ENCODE peak calls at places on chromosomes 16 and 17, in ten cellular contexts. K, M, V, W, A, I, P, S, X and L are unnamed samples.

GRCh38 chr17:58606934-58607333 is 84.9 kb downstream of the TEX14 start:
- DNase-seq in P (no peak), V (no peak), W (no peak), A (no peak), X (no peak), I (no peak), K (no peak), S (no peak), M (no peak), L (no peak)

GRCh38 chr16:85668676-85669424 is 19.9 kb downstream of the GINS2 start:
- DNase-seq in K (no peak), P (no peak), W (no peak), S (no peak), M (no peak), X (no peak), I (no peak), A (no peak), V (no peak), L (no peak)

GRCh38 chr16:48321307-48322036 is 63.7 kb downstream of the SIAH1 start:
- DNase-seq in A (no peak), S (peak; percentile 73), P (no peak), I (peak; percentile 81), M (no peak), V (no peak), X (no peak), W (peak; percentile 81), K (no peak), L (no peak)

GRCh38 chr17:58277726-58278595 is 2.8 kb downstream of the MPO start:
- DNase-seq in X (no peak), S (no peak), M (no peak), W (no peak), P (no peak), V (no peak), K (no peak), I (no peak), A (no peak), L (no peak)

GRCh38 chr16:66551362-66551761 is 1.0 kb upstream of the CKLF start:
- DNase-seq in M (peak; percentile 78), X (peak; percentile 37), V (peak; percentile 36), P (peak; percentile 37), A (peak; percentile 37), W (peak; percentile 70), S (no peak), I (peak; percentile 41), K (peak; percentile 82), L (peak; percentile 88)

GRCh38 chr16:55912022-55912421 is 36.8 kb upstream of the CES5A start:
- DNase-seq in S (no peak), K (no peak), W (no peak), M (no peak), P (no peak), A (no peak), I (no peak), X (no peak), V (no peak), L (no peak)

GRCh38 chr16:83940157-83940556 is 12.9 kb upstream of the OSGIN1 start:
- DNase-seq in I (no peak), K (no peak), M (no peak), W (no peak), X (no peak), V (no peak), A (no peak), S (no peak), P (no peak), L (no peak)

GRCh38 chr17:57211543-57211942 is 44.8 kb upstream of the MSI2 start:
- DNase-seq in P (no peak), X (peak; percentile 90), I (peak; percentile 39), A (no peak), S (peak; percentile 57), W (peak; percentile 62), V (no peak), M (peak; percentile 21), K (no peak), L (no peak)

GRCh38 chr17:18176152-18176551 is 7.5 kb upstream of the ALKBH5 start:
- DNase-seq in M (no peak), A (no peak), X (no peak), P (no peak), W (no peak), V (no peak), K (peak; percentile 69), I (no peak), S (no peak), L (peak; percentile 61)

GRCh38 chr17:13750783-13751484 is 149.2 kb upstream of the HS3ST3A1 start:
- DNase-seq in V (no peak), W (no peak), S (peak; percentile 27), K (no peak), A (peak; percentile 38), I (peak; percentile 71), X (peak; percentile 78), M (no peak), P (no peak), L (no peak)

GRCh38 chr16:30122621-30123160 is 329 bp downstream of the MAPK3 start:
- DNase-seq in K (peak; percentile 16), V (no peak), X (no peak), I (peak; percentile 18), A (peak; percentile 65), M (no peak), S (no peak), P (peak; percentile 77), W (peak; percentile 40), L (peak; percentile 74)

GRCh38 chr17:4232168-4232813 is 31.5 kb downstream of the ANKFY1 start:
- DNase-seq in W (peak; percentile 84), M (no peak), S (peak; percentile 75), A (no peak), V (no peak), X (no peak), P (no peak), K (no peak), I (peak; percentile 70), L (no peak)

GRCh38 chr17:36048061-36048460 is 16.0 kb upstream of the CCL18 start:
- DNase-seq in W (no peak), A (no peak), P (no peak), X (no peak), V (no peak), I (no peak), K (no peak), M (no peak), S (no peak), L (no peak)
- H3K9me3 ChIP-seq in W (no peaks in the 10 kb centered on the region), A (no peaks in the 10 kb centered on the region), P (no peaks in the 10 kb centered on the region), X (no peaks in the 10 kb centered on the region), V (no peaks in the 10 kb centered on the region), I (peaks cover 5% of the 10 kb centered on the region), K (no peaks in the 10 kb centered on the region), M (peaks cover 15% of the 10 kb centered on the region), S (no peaks in the 10 kb centered on the region), L (peaks cover 14% of the 10 kb centered on the region)

DNA sequence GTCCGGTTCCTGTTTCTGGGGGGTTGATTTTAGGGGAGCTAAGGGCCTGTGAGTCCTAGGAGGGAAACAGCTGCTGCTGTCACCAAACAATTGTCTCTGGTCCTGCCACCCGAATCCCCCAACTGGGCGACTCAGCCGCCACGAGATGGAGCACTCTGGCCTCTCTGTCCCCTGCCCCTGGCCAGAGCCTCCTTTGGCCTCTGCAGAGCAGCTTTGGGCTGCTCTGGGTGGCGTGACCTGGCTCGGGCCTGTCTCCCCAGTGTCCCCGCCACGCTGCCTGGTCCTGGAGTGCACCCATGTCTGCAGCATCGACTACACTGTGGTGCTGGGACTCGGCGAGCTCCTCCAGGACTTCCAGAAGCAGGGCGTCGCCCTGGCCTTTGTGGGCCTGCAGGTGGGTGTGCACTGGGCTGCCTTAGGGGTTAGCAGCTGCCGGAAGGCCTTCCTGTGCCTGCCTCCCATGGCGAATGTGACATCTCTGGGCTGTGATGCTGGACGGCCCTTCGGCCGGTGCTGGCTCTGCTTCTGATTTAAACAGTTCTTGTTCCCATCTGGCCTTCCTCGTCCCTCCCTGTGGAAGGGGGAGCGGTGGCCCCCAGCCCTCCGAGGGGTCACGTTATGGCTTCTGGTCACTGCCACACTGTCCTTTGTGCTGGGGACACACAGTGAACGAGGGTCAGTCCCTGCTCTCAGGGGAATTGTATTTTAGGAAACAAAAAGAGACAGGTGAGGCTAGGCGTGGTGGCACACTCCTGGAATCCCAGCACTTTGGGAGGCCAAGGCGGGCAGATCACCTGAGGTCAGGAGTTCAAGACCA is 11.6 kb upstream of the RNF213 start:
- DNase-seq in I (no peak), A (no peak), M (no peak), K (no peak), X (no peak), P (no peak), S (no peak), V (no peak), W (no peak), L (no peak)
- H3K36me3 ChIP-seq in I (peaks cover 67% of the 10 kb centered on the region), A (no peaks in the 10 kb centered on the region), M (peaks cover 8% of the 10 kb centered on the region), K (no peaks in the 10 kb centered on the region), X (no peaks in the 10 kb centered on the region), P (no peaks in the 10 kb centered on the region), S (no peaks in the 10 kb centered on the region), V (no peaks in the 10 kb centered on the region), W (no peaks in the 10 kb centered on the region), L (no peaks in the 10 kb centered on the region)

DNA sequence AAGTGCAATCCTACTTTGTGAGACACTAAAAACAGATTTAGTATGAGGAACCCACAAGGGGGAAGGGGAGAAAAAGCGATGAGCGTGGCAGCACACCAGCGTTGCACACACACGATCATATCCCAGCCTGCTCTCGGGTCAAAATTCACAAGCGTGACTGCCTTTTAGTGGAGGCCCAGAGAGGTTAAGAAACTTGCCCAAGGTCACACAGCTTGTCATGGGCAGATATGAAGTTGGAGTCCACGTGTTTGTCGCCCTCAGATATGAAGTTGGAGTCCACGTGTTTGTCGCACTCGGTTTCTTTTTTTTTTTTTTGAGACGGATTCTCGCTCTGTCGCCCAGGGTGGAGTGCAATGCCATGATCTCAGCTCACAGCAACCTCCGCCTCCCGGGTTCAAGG is 58.3 kb downstream of the TIMM22 start:
- DNase-seq in X (no peak), K (no peak), A (no peak), S (no peak), M (no peak), V (no peak), P (no peak), I (no peak), W (no peak), L (no peak)
- H3K4me2 ChIP-seq in X (no peak overlapping the region), K (no peak overlapping the region), A (no peak overlapping the region), S (no peak overlapping the region), M (no peak overlapping the region), V (no peak overlapping the region), P (no peak overlapping the region), I (no peak overlapping the region), W (no peak overlapping the region), L (no peak overlapping the region)

DNA sequence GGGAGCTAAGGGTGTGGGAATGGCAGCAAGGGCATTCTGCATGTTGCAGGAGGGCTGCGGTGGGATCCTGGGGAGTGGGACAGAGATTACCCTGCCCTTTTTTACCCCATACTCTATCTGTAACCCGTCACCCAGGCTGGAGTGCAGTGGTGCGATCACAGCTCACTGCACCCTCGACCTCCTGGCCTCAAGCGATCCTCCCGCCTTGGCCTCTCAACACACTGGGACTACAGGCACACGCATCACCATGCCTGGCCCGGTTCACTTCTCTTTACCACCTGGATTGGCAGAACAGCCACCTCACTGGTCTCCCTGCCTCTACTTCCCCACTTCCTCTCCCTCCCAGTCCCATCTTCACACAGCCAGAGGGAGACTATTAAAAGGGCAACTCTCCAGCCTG is 9.5 kb downstream of the ZNF385C start:
- DNase-seq in K (no peak), X (no peak), I (no peak), M (no peak), S (no peak), A (no peak), V (no peak), W (no peak), P (no peak), L (no peak)
- H3K9me3 ChIP-seq in K (no peaks in the 10 kb centered on the region), X (no peaks in the 10 kb centered on the region), I (no peaks in the 10 kb centered on the region), M (no peaks in the 10 kb centered on the region), S (no peaks in the 10 kb centered on the region), A (no peaks in the 10 kb centered on the region), V (no peaks in the 10 kb centered on the region), W (no peaks in the 10 kb centered on the region), P (no peaks in the 10 kb centered on the region), L (no peaks in the 10 kb centered on the region)